ENCODE peak calls at places on chromosomes 16 and 17, in four cellular contexts. One of them, this sample, is unnamed. For H3K9me3, the result is how much of the 10 kb centered on the place peaks cover.

GRCh38 chr17:59611503-59611902 is 8.2 kb upstream of the CLTC start:
- DNase-seq in H9: no peak
- DNase-seq in IMR-90: no peak
- DNase-seq in H1: no peak
- DNase-seq in this sample: no peak

GRCh38 chr17:44970136-44970737 is 2.1 kb upstream of the C1QL1 start:
- DNase-seq in H9: peak
- DNase-seq in IMR-90: no peak
- DNase-seq in H1: peak
- DNase-seq in this sample: no peak

GRCh38 chr16:11138769-11139623 is 117.0 kb downstream of the SOCS1 start:
- DNase-seq in H9: peak
- DNase-seq in IMR-90: peak
- DNase-seq in H1: no peak
- DNase-seq in this sample: no peak

GRCh38 chr16:66525396-66526180 is 24.3 kb downstream of the TK2 start:
- DNase-seq in H9: no peak
- DNase-seq in IMR-90: no peak
- DNase-seq in H1: no peak
- DNase-seq in this sample: no peak

GRCh38 chr16:67431805-67432476 is 1.0 kb downstream of the HSD11B2 start:
- DNase-seq in H9: peak
- DNase-seq in IMR-90: no peak
- DNase-seq in H1: no peak
- DNase-seq in this sample: peak

GRCh38 chr17:81991684-81992513 is 14.5 kb downstream of the ASPSCR1 start:
- DNase-seq in H9: peak
- DNase-seq in IMR-90: peak
- DNase-seq in H1: no peak
- DNase-seq in this sample: peak

GRCh38 chr16:80526418-80527061 is 14.3 kb upstream of the DYNLRB2 start:
- DNase-seq in H9: peak
- DNase-seq in IMR-90: peak
- DNase-seq in H1: no peak
- DNase-seq in this sample: peak

GRCh38 chr17:37188157-37188556 is 187.6 kb upstream of the C17orf78 start:
- DNase-seq in H9: no peak
- DNase-seq in IMR-90: no peak
- DNase-seq in H1: no peak
- DNase-seq in this sample: no peak

GRCh38 chr17:15954222-15954621 is 9.3 kb downstream of the ADORA2B start:
- DNase-seq in H9: no peak
- DNase-seq in IMR-90: peak
- DNase-seq in H1: no peak
- DNase-seq in this sample: no peak

GRCh38 chr17:45227631-45228120 is 6.0 kb downstream of the FMNL1 start:
- DNase-seq in H9: no peak
- DNase-seq in IMR-90: no peak
- DNase-seq in H1: no peak
- DNase-seq in this sample: no peak

GRCh38 chr17:7408341-7408740 is 696 bp downstream of the NLGN2 start:
- DNase-seq in H9: no peak
- DNase-seq in IMR-90: no peak
- DNase-seq in H1: no peak
- DNase-seq in this sample: no peak

GRCh38 chr17:57918017-57918895 is 37.0 kb downstream of the CUEDC1 start:
- DNase-seq in H9: no peak
- DNase-seq in IMR-90: peak
- DNase-seq in H1: no peak
- DNase-seq in this sample: no peak

GRCh38 chr17:34706029-34706428 is 126.6 kb downstream of the TMEM132E start:
- DNase-seq in H9: peak
- DNase-seq in IMR-90: peak
- DNase-seq in H1: peak
- DNase-seq in this sample: peak

GRCh38 chr16:23368469-23368868 is 66.4 kb downstream of the SCNN1B start:
- DNase-seq in H9: no peak
- DNase-seq in IMR-90: peak
- DNase-seq in H1: no peak
- DNase-seq in this sample: no peak

GRCh38 chr17:66272699-66273390 is 29.6 kb upstream of the PRKCA start:
- DNase-seq in H9: no peak
- DNase-seq in IMR-90: peak
- DNase-seq in H1: no peak
- DNase-seq in this sample: no peak

GRCh38 chr17:55520402-55520801 is 9.2 kb upstream of the SMIM36 start:
- DNase-seq in H9: no peak
- DNase-seq in IMR-90: no peak
- DNase-seq in H1: no peak
- DNase-seq in this sample: no peak

GRCh38 chr16:70750893-70751467 is 50.0 kb downstream of the VAC14 start:
- DNase-seq in H9: no peak
- DNase-seq in IMR-90: peak
- DNase-seq in H1: no peak
- DNase-seq in this sample: no peak

GRCh38 chr16:14289692-14290340 is 218.7 kb downstream of the MRTFB start:
- DNase-seq in H9: peak
- DNase-seq in IMR-90: peak
- DNase-seq in H1: peak
- DNase-seq in this sample: no peak

GRCh38 chr17:77235370-77236080 is 94.8 kb downstream of the SEC14L1 start:
- DNase-seq in H9: no peak
- DNase-seq in IMR-90: peak
- DNase-seq in H1: no peak
- DNase-seq in this sample: no peak

DNA sequence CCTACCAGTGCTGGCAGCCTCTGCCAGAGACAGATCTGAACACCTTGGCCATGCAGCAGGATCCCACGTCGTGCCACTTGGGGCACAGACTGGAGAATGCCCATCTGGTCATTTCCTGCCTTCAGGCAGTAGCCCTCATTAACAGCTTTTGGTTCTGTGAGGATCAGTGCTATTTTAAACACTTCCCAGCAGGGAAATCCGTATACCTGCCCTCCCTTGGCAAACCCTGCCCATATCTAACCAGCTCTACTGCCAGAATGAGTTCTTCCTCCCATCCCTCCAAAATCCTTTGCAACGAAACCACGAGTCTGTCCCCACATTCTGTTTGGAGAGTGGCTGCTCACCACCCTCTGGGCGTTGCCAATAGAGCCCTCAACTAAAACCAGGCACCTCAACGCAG is 245.7 kb downstream of the ENGASE start:
- DNase-seq in H9: no peak
- DNase-seq in IMR-90: no peak
- DNase-seq in H1: no peak
- DNase-seq in this sample: no peak
- H3K9me3 ChIP-seq in H9: under half
- H3K9me3 ChIP-seq in IMR-90: under half
- H3K9me3 ChIP-seq in H1: under half
- H3K9me3 ChIP-seq in this sample: under half

GRCh38 chr17:53818271-53818670 is 4.5 kb upstream of the KIF2B start:
- DNase-seq in H9: no peak
- DNase-seq in IMR-90: no peak
- DNase-seq in H1: no peak
- DNase-seq in this sample: no peak
- H2AFZ ChIP-seq in H9: no peak
- H2AFZ ChIP-seq in IMR-90: no peak
- H2AFZ ChIP-seq in H1: no peak
- H2AFZ ChIP-seq in this sample: no peak

GRCh38 chr16:86073763-86074493 is 175.0 kb downstream of the IRF8 start:
- DNase-seq in H9: no peak
- DNase-seq in IMR-90: no peak
- DNase-seq in H1: no peak
- DNase-seq in this sample: no peak
- H2AK5ac ChIP-seq in H9: no peak
- H2AK5ac ChIP-seq in IMR-90: peak
- H2AK5ac ChIP-seq in H1: peak
- H2AK5ac ChIP-seq in this sample: no peak

DNA sequence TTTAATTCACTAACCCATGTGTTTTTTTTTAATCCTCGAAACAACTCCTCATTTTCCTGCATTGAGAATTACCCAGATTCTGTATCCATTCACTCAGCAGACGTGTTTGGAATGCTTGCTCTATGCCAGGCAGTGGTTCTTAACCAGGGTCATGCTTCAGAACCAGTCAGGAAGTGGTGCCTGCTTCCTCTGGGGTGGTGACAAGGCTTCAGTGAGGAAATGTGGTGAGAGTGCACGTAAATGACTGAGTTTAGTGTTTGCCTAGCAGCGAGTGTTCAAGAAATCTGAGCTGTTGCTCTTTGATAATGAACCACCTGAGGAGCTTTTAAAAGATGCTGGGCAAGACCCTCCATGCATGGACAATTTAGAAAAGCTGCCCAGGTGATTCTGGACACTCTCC is 9.9 kb downstream of the ZFP90 start:
- DNase-seq in H9: no peak
- DNase-seq in IMR-90: no peak
- DNase-seq in H1: no peak
- DNase-seq in this sample: no peak
- H3K9me3 ChIP-seq in H9: under half
- H3K9me3 ChIP-seq in IMR-90: half or more
- H3K9me3 ChIP-seq in H1: under half
- H3K9me3 ChIP-seq in this sample: under half

GRCh38 chr16:75222271-75222783 is 3.5 kb downstream of the CTRB1 start:
- DNase-seq in H9: peak
- DNase-seq in IMR-90: no peak
- DNase-seq in H1: no peak
- DNase-seq in this sample: no peak
- H2AFZ ChIP-seq in H9: no peak
- H2AFZ ChIP-seq in IMR-90: peak
- H2AFZ ChIP-seq in H1: peak
- H2AFZ ChIP-seq in this sample: peak